ENCODE peak calls at places on chromosomes 4 and X, in eight cellular contexts. One of them, this sample, is unnamed.

GRCh38 chr4:1824746-1825145 is 31.2 kb downstream of the LETM1 start:
- DNase-seq in cardiac muscle cell: no peak
- DNase-seq in astrocyte of the spinal cord: no peak
- DNase-seq in A673: no peak
- DNase-seq in HCT116: no peak
- DNase-seq in GM12878: no peak
- DNase-seq in coronary artery: no peak
- DNase-seq in heart left ventricle: no peak
- DNase-seq in this sample: no peak

GRCh38 chr4:47926667-47927258 is 12.4 kb upstream of the NFXL1 start:
- DNase-seq in cardiac muscle cell: peak
- DNase-seq in astrocyte of the spinal cord: peak
- DNase-seq in A673: peak
- DNase-seq in HCT116: peak
- DNase-seq in GM12878: no peak
- DNase-seq in coronary artery: no peak
- DNase-seq in heart left ventricle: peak
- DNase-seq in this sample: peak

GRCh38 chr4:170581969-170582368 is 492.2 kb upstream of the AADAT start:
- DNase-seq in cardiac muscle cell: no peak
- DNase-seq in astrocyte of the spinal cord: no peak
- DNase-seq in A673: no peak
- DNase-seq in HCT116: no peak
- DNase-seq in GM12878: no peak
- DNase-seq in coronary artery: no peak
- DNase-seq in heart left ventricle: no peak
- DNase-seq in this sample: no peak

GRCh38 chr4:151771664-151772063 is 10.9 kb upstream of the GATB start:
- DNase-seq in cardiac muscle cell: no peak
- DNase-seq in astrocyte of the spinal cord: no peak
- DNase-seq in A673: no peak
- DNase-seq in HCT116: no peak
- DNase-seq in GM12878: no peak
- DNase-seq in coronary artery: no peak
- DNase-seq in heart left ventricle: no peak
- DNase-seq in this sample: peak

GRCh38 chrX:36963069-36963808 is 44.9 kb upstream of the FAM47C start:
- DNase-seq in cardiac muscle cell: no peak
- DNase-seq in astrocyte of the spinal cord: no peak
- DNase-seq in A673: no peak
- DNase-seq in HCT116: no peak
- DNase-seq in GM12878: no peak
- DNase-seq in coronary artery: no peak
- DNase-seq in heart left ventricle: no peak
- DNase-seq in this sample: no peak

GRCh38 chr4:183430317-183430986 is 14.0 kb upstream of the CDKN2AIP start:
- DNase-seq in cardiac muscle cell: no peak
- DNase-seq in astrocyte of the spinal cord: no peak
- DNase-seq in A673: no peak
- DNase-seq in HCT116: no peak
- DNase-seq in GM12878: no peak
- DNase-seq in coronary artery: peak
- DNase-seq in heart left ventricle: no peak
- DNase-seq in this sample: no peak

GRCh38 chr4:135277116-135277979 is 1075.8 kb upstream of the PABPC4L start:
- DNase-seq in cardiac muscle cell: peak
- DNase-seq in astrocyte of the spinal cord: peak
- DNase-seq in A673: no peak
- DNase-seq in HCT116: no peak
- DNase-seq in GM12878: no peak
- DNase-seq in coronary artery: no peak
- DNase-seq in heart left ventricle: no peak
- DNase-seq in this sample: no peak

GRCh38 chr4:7330811-7331681 is 103.7 kb downstream of the PSAPL1 start:
- DNase-seq in cardiac muscle cell: no peak
- DNase-seq in astrocyte of the spinal cord: no peak
- DNase-seq in A673: no peak
- DNase-seq in HCT116: no peak
- DNase-seq in GM12878: no peak
- DNase-seq in coronary artery: no peak
- DNase-seq in heart left ventricle: no peak
- DNase-seq in this sample: no peak

GRCh38 chrX:134836497-134836968 is 154.3 kb upstream of the SMIM10 start:
- DNase-seq in cardiac muscle cell: peak
- DNase-seq in astrocyte of the spinal cord: peak
- DNase-seq in A673: peak
- DNase-seq in HCT116: peak
- DNase-seq in GM12878: no peak
- DNase-seq in coronary artery: no peak
- DNase-seq in heart left ventricle: no peak
- DNase-seq in this sample: peak

GRCh38 chr4:169274033-169274432 is 3.3 kb upstream of the SH3RF1 start:
- DNase-seq in cardiac muscle cell: no peak
- DNase-seq in astrocyte of the spinal cord: no peak
- DNase-seq in A673: no peak
- DNase-seq in HCT116: no peak
- DNase-seq in GM12878: no peak
- DNase-seq in coronary artery: no peak
- DNase-seq in heart left ventricle: no peak
- DNase-seq in this sample: no peak

GRCh38 chrX:149511081-149511480 is 6.0 kb upstream of the IDS start:
- DNase-seq in cardiac muscle cell: no peak
- DNase-seq in astrocyte of the spinal cord: no peak
- DNase-seq in A673: no peak
- DNase-seq in HCT116: peak
- DNase-seq in GM12878: no peak
- DNase-seq in coronary artery: no peak
- DNase-seq in heart left ventricle: no peak
- DNase-seq in this sample: peak

GRCh38 chr4:56976878-56977320 is 507 bp downstream of the NOA1 start:
- DNase-seq in cardiac muscle cell: no peak
- DNase-seq in astrocyte of the spinal cord: no peak
- DNase-seq in A673: no peak
- DNase-seq in HCT116: peak
- DNase-seq in GM12878: no peak
- DNase-seq in coronary artery: peak
- DNase-seq in heart left ventricle: no peak
- DNase-seq in this sample: no peak

GRCh38 chr4:173505924-173506779 is 23.9 kb downstream of the HAND2 start:
- DNase-seq in cardiac muscle cell: peak
- DNase-seq in astrocyte of the spinal cord: no peak
- DNase-seq in A673: peak
- DNase-seq in HCT116: peak
- DNase-seq in GM12878: peak
- DNase-seq in coronary artery: no peak
- DNase-seq in heart left ventricle: peak
- DNase-seq in this sample: peak

GRCh38 chrX:37872303-37872655 is 24.9 kb upstream of the DYNLT3 start:
- DNase-seq in cardiac muscle cell: no peak
- DNase-seq in astrocyte of the spinal cord: no peak
- DNase-seq in A673: no peak
- DNase-seq in HCT116: no peak
- DNase-seq in GM12878: no peak
- DNase-seq in coronary artery: no peak
- DNase-seq in heart left ventricle: no peak
- DNase-seq in this sample: no peak

GRCh38 chr4:80521438-80521837 is 185.9 kb downstream of the CFAP299 start:
- DNase-seq in cardiac muscle cell: no peak
- DNase-seq in astrocyte of the spinal cord: no peak
- DNase-seq in A673: no peak
- DNase-seq in HCT116: no peak
- DNase-seq in GM12878: no peak
- DNase-seq in coronary artery: no peak
- DNase-seq in heart left ventricle: no peak
- DNase-seq in this sample: no peak

GRCh38 chr4:168917150-168917779 is 92.8 kb downstream of the CBR4 start:
- DNase-seq in cardiac muscle cell: peak
- DNase-seq in astrocyte of the spinal cord: peak
- DNase-seq in A673: peak
- DNase-seq in HCT116: peak
- DNase-seq in GM12878: no peak
- DNase-seq in coronary artery: no peak
- DNase-seq in heart left ventricle: no peak
- DNase-seq in this sample: peak

GRCh38 chr4:158253350-158253980 is 43.2 kb downstream of the TMEM144 start:
- DNase-seq in cardiac muscle cell: peak
- DNase-seq in astrocyte of the spinal cord: peak
- DNase-seq in A673: peak
- DNase-seq in HCT116: peak
- DNase-seq in GM12878: no peak
- DNase-seq in coronary artery: no peak
- DNase-seq in heart left ventricle: peak
- DNase-seq in this sample: peak

GRCh38 chrX:149531599-149531998 is 9.2 kb upstream of the EOLA1 start:
- DNase-seq in cardiac muscle cell: no peak
- DNase-seq in astrocyte of the spinal cord: no peak
- DNase-seq in A673: no peak
- DNase-seq in HCT116: no peak
- DNase-seq in GM12878: no peak
- DNase-seq in coronary artery: no peak
- DNase-seq in heart left ventricle: no peak
- DNase-seq in this sample: peak

DNA sequence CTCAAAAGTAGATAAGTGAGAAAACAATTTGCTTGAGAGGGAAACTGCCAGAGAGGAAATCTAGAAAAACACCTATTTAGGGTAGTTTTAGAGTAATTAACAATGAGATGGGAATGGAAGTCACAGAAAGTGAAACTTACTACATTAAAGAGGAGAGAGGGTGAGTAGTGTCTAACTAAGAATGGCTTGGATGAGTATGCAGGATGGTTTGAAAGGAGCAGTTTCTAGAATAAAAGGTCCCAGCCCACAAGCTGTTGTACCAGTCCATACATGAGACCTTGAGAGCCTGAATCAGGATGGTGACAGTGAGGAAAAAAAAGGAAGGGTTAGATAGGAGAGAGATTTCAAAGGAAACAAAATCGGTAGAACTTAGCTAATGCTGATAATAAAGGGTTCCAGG is 1.3 kb downstream of the GAR1 start:
- DNase-seq in cardiac muscle cell: no peak
- DNase-seq in astrocyte of the spinal cord: no peak
- DNase-seq in A673: no peak
- DNase-seq in HCT116: no peak
- DNase-seq in GM12878: no peak
- DNase-seq in coronary artery: no peak
- DNase-seq in heart left ventricle: no peak
- DNase-seq in this sample: no peak
- H3K4me3 ChIP-seq in cardiac muscle cell: peak
- H3K4me3 ChIP-seq in astrocyte of the spinal cord: peak
- H3K4me3 ChIP-seq in A673: peak
- H3K4me3 ChIP-seq in HCT116: peak
- H3K4me3 ChIP-seq in GM12878: peak
- H3K4me3 ChIP-seq in coronary artery: no peak
- H3K4me3 ChIP-seq in heart left ventricle: peak
- H3K4me3 ChIP-seq in this sample: peak

DNA sequence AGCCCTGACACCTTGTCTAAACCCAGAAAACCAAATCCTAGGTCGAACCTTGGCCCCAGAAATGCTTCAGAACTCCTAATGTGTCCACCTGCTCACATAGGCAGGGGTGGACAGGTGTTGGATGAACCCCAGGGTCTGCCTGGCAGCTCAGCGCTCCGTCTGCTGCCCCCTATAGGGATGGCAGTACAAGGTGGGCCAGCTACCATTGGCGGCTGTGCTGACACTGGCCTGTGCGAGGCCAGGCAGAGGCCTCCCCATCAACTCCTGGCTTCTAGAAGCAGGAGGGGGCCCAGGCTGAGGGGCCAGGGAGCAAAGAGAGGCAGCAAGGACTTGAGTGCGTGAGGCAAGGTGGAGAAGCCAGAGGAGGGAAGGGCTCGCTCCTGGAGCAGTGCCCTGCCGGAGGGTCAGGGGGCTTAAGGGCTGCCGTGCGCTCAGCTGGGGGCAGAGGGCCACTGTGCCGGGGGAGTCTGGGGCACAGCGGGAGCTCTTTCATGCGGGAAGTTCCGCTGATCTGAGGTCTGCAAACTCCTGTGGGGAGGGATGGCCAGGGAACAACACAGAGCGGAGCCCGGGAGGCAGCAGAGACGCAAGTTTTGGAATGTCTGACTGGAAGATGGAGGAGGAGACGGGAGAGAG is 20.6 kb downstream of the CCNQ start:
- DNase-seq in cardiac muscle cell: no peak
- DNase-seq in astrocyte of the spinal cord: peak
- DNase-seq in A673: no peak
- DNase-seq in HCT116: no peak
- DNase-seq in GM12878: no peak
- DNase-seq in coronary artery: no peak
- DNase-seq in heart left ventricle: no peak
- DNase-seq in this sample: no peak
- TF ChIP-seq CTCF in cardiac muscle cell: no peak
- TF ChIP-seq CTCF in astrocyte of the spinal cord: peak
- TF ChIP-seq CTCF in A673: no peak
- TF ChIP-seq CTCF in HCT116: peak
- TF ChIP-seq CTCF in GM12878: no peak
- TF ChIP-seq CTCF in coronary artery: no peak
- TF ChIP-seq CTCF in heart left ventricle: no peak
- TF ChIP-seq CTCF in this sample: no peak

DNA sequence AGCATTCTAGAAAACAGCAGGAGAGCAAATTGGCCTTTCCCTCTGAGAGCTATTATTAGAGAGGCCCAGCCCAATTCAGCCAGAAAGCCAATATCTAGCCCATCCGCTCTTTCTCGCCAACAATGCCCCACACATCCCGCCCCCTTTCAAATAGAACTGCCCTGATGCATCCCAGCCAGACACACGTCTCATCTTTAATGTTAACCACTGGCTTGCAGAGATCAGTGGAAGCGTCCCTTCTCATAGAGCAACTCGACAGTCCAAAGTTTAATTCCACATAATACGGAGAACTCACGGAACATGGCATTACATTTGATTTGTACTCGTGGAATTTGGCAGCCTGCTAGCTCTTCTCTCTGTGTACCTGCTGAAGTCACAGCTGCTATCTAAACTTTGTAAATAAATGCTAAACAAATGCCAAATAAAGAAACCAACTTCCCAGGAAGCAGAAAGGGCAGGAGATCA is 304.4 kb downstream of the DHX15 start:
- DNase-seq in cardiac muscle cell: no peak
- DNase-seq in astrocyte of the spinal cord: no peak
- DNase-seq in A673: no peak
- DNase-seq in HCT116: no peak
- DNase-seq in GM12878: no peak
- DNase-seq in coronary artery: no peak
- DNase-seq in heart left ventricle: no peak
- DNase-seq in this sample: no peak
- H3K4me3 ChIP-seq in cardiac muscle cell: no peak
- H3K4me3 ChIP-seq in astrocyte of the spinal cord: no peak
- H3K4me3 ChIP-seq in A673: no peak
- H3K4me3 ChIP-seq in HCT116: no peak
- H3K4me3 ChIP-seq in GM12878: no peak
- H3K4me3 ChIP-seq in coronary artery: no peak
- H3K4me3 ChIP-seq in heart left ventricle: no peak
- H3K4me3 ChIP-seq in this sample: no peak

DNA sequence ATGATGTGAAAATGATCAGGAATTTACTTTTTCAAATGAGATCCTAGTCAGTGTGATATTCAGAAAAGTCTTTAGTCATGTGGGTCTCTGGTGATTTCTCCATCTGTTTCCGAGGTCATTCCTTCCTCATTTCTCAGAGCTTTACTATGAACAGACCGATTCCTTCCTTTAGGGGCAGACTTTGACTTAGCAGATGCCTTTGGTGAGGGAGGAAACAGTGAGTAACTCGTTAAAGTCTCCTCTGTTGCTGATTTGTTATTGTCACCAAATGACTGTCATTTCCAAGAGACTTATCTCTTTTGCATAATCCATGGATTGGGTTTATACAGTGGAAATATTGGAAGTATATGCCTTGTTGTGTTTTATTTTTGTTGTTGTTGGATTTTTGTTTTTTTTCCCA is 76.2 kb upstream of the CD99 start:
- DNase-seq in cardiac muscle cell: peak
- DNase-seq in astrocyte of the spinal cord: peak
- DNase-seq in A673: peak
- DNase-seq in HCT116: no peak
- DNase-seq in GM12878: no peak
- DNase-seq in coronary artery: no peak
- DNase-seq in heart left ventricle: no peak
- DNase-seq in this sample: peak
- TF ChIP-seq CTCF in cardiac muscle cell: peak
- TF ChIP-seq CTCF in astrocyte of the spinal cord: peak
- TF ChIP-seq CTCF in A673: peak
- TF ChIP-seq CTCF in HCT116: no peak
- TF ChIP-seq CTCF in GM12878: peak
- TF ChIP-seq CTCF in coronary artery: peak
- TF ChIP-seq CTCF in heart left ventricle: no peak
- TF ChIP-seq CTCF in this sample: peak

This sample was measured in fibroblast of mammary gland.